ENCODE peak calls at places on chromosomes 2 and 18, in seven cellular contexts. One of them, this sample, is unnamed.

GRCh38 chr2:173978447-173978846 is 13.3 kb upstream of the SP3 start:
- DNase-seq in cardiac fibroblast: no peak
- DNase-seq in neural progenitor cell: no peak
- DNase-seq in stimulated activated CD8-positive, alpha-beta memory T cell treated with anti-CD3 and anti-CD28 coated beads, Interleukin-12 subunit alpha, Interleukin-12 subunit beta, amount 100 ng/mL, for 4 hours: no peak
- DNase-seq in putamen: no peak
- DNase-seq in left lung: no peak
- DNase-seq in amygdala: no peak
- DNase-seq in this sample: no peak

GRCh38 chr18:25136416-25137132 is 215.4 kb downstream of the ZNF521 start:
- DNase-seq in cardiac fibroblast: no peak
- DNase-seq in neural progenitor cell: no peak
- DNase-seq in stimulated activated CD8-positive, alpha-beta memory T cell treated with anti-CD3 and anti-CD28 coated beads, Interleukin-12 subunit alpha, Interleukin-12 subunit beta, amount 100 ng/mL, for 4 hours: no peak
- DNase-seq in putamen: no peak
- DNase-seq in left lung: no peak
- DNase-seq in amygdala: no peak
- DNase-seq in this sample: no peak

GRCh38 chr2:169507698-169508097 is 1.8 kb upstream of the KLHL41 start:
- DNase-seq in cardiac fibroblast: peak; percentile 64
- DNase-seq in neural progenitor cell: no peak
- DNase-seq in stimulated activated CD8-positive, alpha-beta memory T cell treated with anti-CD3 and anti-CD28 coated beads, Interleukin-12 subunit alpha, Interleukin-12 subunit beta, amount 100 ng/mL, for 4 hours: no peak
- DNase-seq in putamen: no peak
- DNase-seq in left lung: no peak
- DNase-seq in amygdala: no peak
- DNase-seq in this sample: no peak

GRCh38 chr2:38159621-38160020 is 83.7 kb upstream of the CYP1B1 start:
- DNase-seq in cardiac fibroblast: peak; percentile 54
- DNase-seq in neural progenitor cell: no peak
- DNase-seq in stimulated activated CD8-positive, alpha-beta memory T cell treated with anti-CD3 and anti-CD28 coated beads, Interleukin-12 subunit alpha, Interleukin-12 subunit beta, amount 100 ng/mL, for 4 hours: no peak
- DNase-seq in putamen: no peak
- DNase-seq in left lung: no peak
- DNase-seq in amygdala: no peak
- DNase-seq in this sample: peak; percentile 55

GRCh38 chr2:133579295-133579694 is 11.0 kb upstream of the NCKAP5 start:
- DNase-seq in cardiac fibroblast: peak; percentile 48
- DNase-seq in neural progenitor cell: no peak
- DNase-seq in stimulated activated CD8-positive, alpha-beta memory T cell treated with anti-CD3 and anti-CD28 coated beads, Interleukin-12 subunit alpha, Interleukin-12 subunit beta, amount 100 ng/mL, for 4 hours: no peak
- DNase-seq in putamen: no peak
- DNase-seq in left lung: no peak
- DNase-seq in amygdala: no peak
- DNase-seq in this sample: no peak

GRCh38 chr2:457287-457686 is 169.4 kb upstream of the ALKAL2 start:
- DNase-seq in cardiac fibroblast: no peak
- DNase-seq in neural progenitor cell: no peak
- DNase-seq in stimulated activated CD8-positive, alpha-beta memory T cell treated with anti-CD3 and anti-CD28 coated beads, Interleukin-12 subunit alpha, Interleukin-12 subunit beta, amount 100 ng/mL, for 4 hours: no peak
- DNase-seq in putamen: no peak
- DNase-seq in left lung: no peak
- DNase-seq in amygdala: no peak
- DNase-seq in this sample: no peak

GRCh38 chr2:189441709-189442074 is 418 bp downstream of the WDR75 start:
- DNase-seq in cardiac fibroblast: no peak
- DNase-seq in neural progenitor cell: no peak
- DNase-seq in stimulated activated CD8-positive, alpha-beta memory T cell treated with anti-CD3 and anti-CD28 coated beads, Interleukin-12 subunit alpha, Interleukin-12 subunit beta, amount 100 ng/mL, for 4 hours: no peak
- DNase-seq in putamen: no peak
- DNase-seq in left lung: no peak
- DNase-seq in amygdala: no peak
- DNase-seq in this sample: no peak

GRCh38 chr2:17166506-17166905 is 351.7 kb downstream of the RAD51AP2 start:
- DNase-seq in cardiac fibroblast: no peak
- DNase-seq in neural progenitor cell: no peak
- DNase-seq in stimulated activated CD8-positive, alpha-beta memory T cell treated with anti-CD3 and anti-CD28 coated beads, Interleukin-12 subunit alpha, Interleukin-12 subunit beta, amount 100 ng/mL, for 4 hours: no peak
- DNase-seq in putamen: no peak
- DNase-seq in left lung: no peak
- DNase-seq in amygdala: no peak
- DNase-seq in this sample: no peak

GRCh38 chr2:171837736-171838135 is 56.3 kb downstream of the SLC25A12 start:
- DNase-seq in cardiac fibroblast: peak; percentile 72
- DNase-seq in neural progenitor cell: no peak
- DNase-seq in stimulated activated CD8-positive, alpha-beta memory T cell treated with anti-CD3 and anti-CD28 coated beads, Interleukin-12 subunit alpha, Interleukin-12 subunit beta, amount 100 ng/mL, for 4 hours: no peak
- DNase-seq in putamen: no peak
- DNase-seq in left lung: no peak
- DNase-seq in amygdala: no peak
- DNase-seq in this sample: no peak

GRCh38 chr2:72965016-72965415 is 47.7 kb downstream of the EMX1 start:
- DNase-seq in cardiac fibroblast: no peak
- DNase-seq in neural progenitor cell: no peak
- DNase-seq in stimulated activated CD8-positive, alpha-beta memory T cell treated with anti-CD3 and anti-CD28 coated beads, Interleukin-12 subunit alpha, Interleukin-12 subunit beta, amount 100 ng/mL, for 4 hours: no peak
- DNase-seq in putamen: no peak
- DNase-seq in left lung: peak; percentile 35
- DNase-seq in amygdala: no peak
- DNase-seq in this sample: no peak

GRCh38 chr18:23719634-23720201 is 30.5 kb downstream of the LAMA3 start:
- DNase-seq in cardiac fibroblast: peak; percentile 96
- DNase-seq in neural progenitor cell: no peak
- DNase-seq in stimulated activated CD8-positive, alpha-beta memory T cell treated with anti-CD3 and anti-CD28 coated beads, Interleukin-12 subunit alpha, Interleukin-12 subunit beta, amount 100 ng/mL, for 4 hours: no peak
- DNase-seq in putamen: no peak
- DNase-seq in left lung: no peak
- DNase-seq in amygdala: no peak
- DNase-seq in this sample: no peak

GRCh38 chr2:234592541-234592940 is 95.7 kb upstream of the ARL4C start:
- DNase-seq in cardiac fibroblast: no peak
- DNase-seq in neural progenitor cell: no peak
- DNase-seq in stimulated activated CD8-positive, alpha-beta memory T cell treated with anti-CD3 and anti-CD28 coated beads, Interleukin-12 subunit alpha, Interleukin-12 subunit beta, amount 100 ng/mL, for 4 hours: no peak
- DNase-seq in putamen: no peak
- DNase-seq in left lung: no peak
- DNase-seq in amygdala: no peak
- DNase-seq in this sample: no peak

GRCh38 chr2:181371782-181372292 is 85.3 kb upstream of the ITGA4 start:
- DNase-seq in cardiac fibroblast: peak; percentile 65
- DNase-seq in neural progenitor cell: no peak
- DNase-seq in stimulated activated CD8-positive, alpha-beta memory T cell treated with anti-CD3 and anti-CD28 coated beads, Interleukin-12 subunit alpha, Interleukin-12 subunit beta, amount 100 ng/mL, for 4 hours: no peak
- DNase-seq in putamen: no peak
- DNase-seq in left lung: no peak
- DNase-seq in amygdala: no peak
- DNase-seq in this sample: no peak

GRCh38 chr2:128413014-128413717 is 94.5 kb upstream of the HS6ST1 start:
- DNase-seq in cardiac fibroblast: no peak
- DNase-seq in neural progenitor cell: no peak
- DNase-seq in stimulated activated CD8-positive, alpha-beta memory T cell treated with anti-CD3 and anti-CD28 coated beads, Interleukin-12 subunit alpha, Interleukin-12 subunit beta, amount 100 ng/mL, for 4 hours: no peak
- DNase-seq in putamen: no peak
- DNase-seq in left lung: no peak
- DNase-seq in amygdala: no peak
- DNase-seq in this sample: no peak

GRCh38 chr2:130389783-130390182 is 33.9 kb downstream of the PTPN18 start:
- DNase-seq in cardiac fibroblast: no peak
- DNase-seq in neural progenitor cell: no peak
- DNase-seq in stimulated activated CD8-positive, alpha-beta memory T cell treated with anti-CD3 and anti-CD28 coated beads, Interleukin-12 subunit alpha, Interleukin-12 subunit beta, amount 100 ng/mL, for 4 hours: no peak
- DNase-seq in putamen: no peak
- DNase-seq in left lung: no peak
- DNase-seq in amygdala: no peak
- DNase-seq in this sample: no peak

GRCh38 chr18:55650363-55650870 is 62.4 kb upstream of the TCF4 start:
- DNase-seq in cardiac fibroblast: no peak
- DNase-seq in neural progenitor cell: no peak
- DNase-seq in stimulated activated CD8-positive, alpha-beta memory T cell treated with anti-CD3 and anti-CD28 coated beads, Interleukin-12 subunit alpha, Interleukin-12 subunit beta, amount 100 ng/mL, for 4 hours: no peak
- DNase-seq in putamen: no peak
- DNase-seq in left lung: no peak
- DNase-seq in amygdala: no peak
- DNase-seq in this sample: no peak

GRCh38 chr2:46036929-46037328 is 260.3 kb upstream of the EPAS1 start:
- DNase-seq in cardiac fibroblast: peak; percentile 66
- DNase-seq in neural progenitor cell: no peak
- DNase-seq in stimulated activated CD8-positive, alpha-beta memory T cell treated with anti-CD3 and anti-CD28 coated beads, Interleukin-12 subunit alpha, Interleukin-12 subunit beta, amount 100 ng/mL, for 4 hours: no peak
- DNase-seq in putamen: no peak
- DNase-seq in left lung: no peak
- DNase-seq in amygdala: no peak
- DNase-seq in this sample: no peak

GRCh38 chr2:233165895-233166661 is 85.4 kb upstream of the ATG16L1 start:
- DNase-seq in cardiac fibroblast: peak; percentile 20
- DNase-seq in neural progenitor cell: no peak
- DNase-seq in stimulated activated CD8-positive, alpha-beta memory T cell treated with anti-CD3 and anti-CD28 coated beads, Interleukin-12 subunit alpha, Interleukin-12 subunit beta, amount 100 ng/mL, for 4 hours: peak; percentile 13
- DNase-seq in putamen: no peak
- DNase-seq in left lung: peak; percentile 94
- DNase-seq in amygdala: no peak
- DNase-seq in this sample: no peak

GRCh38 chr2:50922506-50922905 is 109.4 kb downstream of the NRXN1 start:
- DNase-seq in cardiac fibroblast: no peak
- DNase-seq in neural progenitor cell: no peak
- DNase-seq in stimulated activated CD8-positive, alpha-beta memory T cell treated with anti-CD3 and anti-CD28 coated beads, Interleukin-12 subunit alpha, Interleukin-12 subunit beta, amount 100 ng/mL, for 4 hours: no peak
- DNase-seq in putamen: no peak
- DNase-seq in left lung: no peak
- DNase-seq in amygdala: no peak
- DNase-seq in this sample: no peak

GRCh38 chr2:43424262-43425207 is 171.3 kb downstream of the THADA start:
- DNase-seq in cardiac fibroblast: peak; percentile 76
- DNase-seq in neural progenitor cell: no peak
- DNase-seq in stimulated activated CD8-positive, alpha-beta memory T cell treated with anti-CD3 and anti-CD28 coated beads, Interleukin-12 subunit alpha, Interleukin-12 subunit beta, amount 100 ng/mL, for 4 hours: no peak
- DNase-seq in putamen: no peak
- DNase-seq in left lung: no peak
- DNase-seq in amygdala: no peak
- DNase-seq in this sample: no peak

GRCh38 chr2:177633910-177634294 is 241.3 kb downstream of the AGPS start:
- DNase-seq in cardiac fibroblast: no peak
- DNase-seq in neural progenitor cell: no peak
- DNase-seq in stimulated activated CD8-positive, alpha-beta memory T cell treated with anti-CD3 and anti-CD28 coated beads, Interleukin-12 subunit alpha, Interleukin-12 subunit beta, amount 100 ng/mL, for 4 hours: no peak
- DNase-seq in putamen: no peak
- DNase-seq in left lung: no peak
- DNase-seq in amygdala: no peak
- DNase-seq in this sample: no peak

GRCh38 chr2:102119255-102119654 is 23.3 kb upstream of the IL1R1 start:
- DNase-seq in cardiac fibroblast: peak; percentile 62
- DNase-seq in neural progenitor cell: no peak
- DNase-seq in stimulated activated CD8-positive, alpha-beta memory T cell treated with anti-CD3 and anti-CD28 coated beads, Interleukin-12 subunit alpha, Interleukin-12 subunit beta, amount 100 ng/mL, for 4 hours: no peak
- DNase-seq in putamen: no peak
- DNase-seq in left lung: no peak
- DNase-seq in amygdala: no peak
- DNase-seq in this sample: no peak

GRCh38 chr2:134861173-134861572 is 22.8 kb downstream of the ACMSD start:
- DNase-seq in cardiac fibroblast: no peak
- DNase-seq in neural progenitor cell: no peak
- DNase-seq in stimulated activated CD8-positive, alpha-beta memory T cell treated with anti-CD3 and anti-CD28 coated beads, Interleukin-12 subunit alpha, Interleukin-12 subunit beta, amount 100 ng/mL, for 4 hours: no peak
- DNase-seq in putamen: no peak
- DNase-seq in left lung: no peak
- DNase-seq in amygdala: no peak
- DNase-seq in this sample: no peak

GRCh38 chr18:45688834-45689233 is 35.1 kb upstream of the SLC14A1 start:
- DNase-seq in cardiac fibroblast: no peak
- DNase-seq in neural progenitor cell: no peak
- DNase-seq in stimulated activated CD8-positive, alpha-beta memory T cell treated with anti-CD3 and anti-CD28 coated beads, Interleukin-12 subunit alpha, Interleukin-12 subunit beta, amount 100 ng/mL, for 4 hours: peak; percentile 52
- DNase-seq in putamen: no peak
- DNase-seq in left lung: no peak
- DNase-seq in amygdala: no peak
- DNase-seq in this sample: no peak

GRCh38 chr2:190693533-190694226 is 44.8 kb downstream of the NAB1 start:
- DNase-seq in cardiac fibroblast: no peak
- DNase-seq in neural progenitor cell: no peak
- DNase-seq in stimulated activated CD8-positive, alpha-beta memory T cell treated with anti-CD3 and anti-CD28 coated beads, Interleukin-12 subunit alpha, Interleukin-12 subunit beta, amount 100 ng/mL, for 4 hours: no peak
- DNase-seq in putamen: no peak
- DNase-seq in left lung: no peak
- DNase-seq in amygdala: no peak
- DNase-seq in this sample: no peak

GRCh38 chr2:37156857-37157714 is at the start of gene EIF2AK2:
- DNase-seq in cardiac fibroblast: peak; percentile 90
- DNase-seq in neural progenitor cell: peak; percentile 89
- DNase-seq in stimulated activated CD8-positive, alpha-beta memory T cell treated with anti-CD3 and anti-CD28 coated beads, Interleukin-12 subunit alpha, Interleukin-12 subunit beta, amount 100 ng/mL, for 4 hours: peak; percentile 63
- DNase-seq in putamen: peak; percentile 70
- DNase-seq in left lung: peak; percentile 95
- DNase-seq in amygdala: peak; percentile 71
- DNase-seq in this sample: peak; percentile 47

GRCh38 chr18:36095936-36096519 is 28.7 kb upstream of the RPRD1A start:
- DNase-seq in cardiac fibroblast: peak; percentile 84
- DNase-seq in neural progenitor cell: peak; percentile 67
- DNase-seq in stimulated activated CD8-positive, alpha-beta memory T cell treated with anti-CD3 and anti-CD28 coated beads, Interleukin-12 subunit alpha, Interleukin-12 subunit beta, amount 100 ng/mL, for 4 hours: no peak
- DNase-seq in putamen: peak; percentile 16
- DNase-seq in left lung: no peak
- DNase-seq in amygdala: no peak
- DNase-seq in this sample: peak; percentile 64

GRCh38 chr2:47569658-47570398 is 166.9 kb downstream of the MSH2 start:
- DNase-seq in cardiac fibroblast: peak; percentile 9
- DNase-seq in neural progenitor cell: peak; percentile 75
- DNase-seq in stimulated activated CD8-positive, alpha-beta memory T cell treated with anti-CD3 and anti-CD28 coated beads, Interleukin-12 subunit alpha, Interleukin-12 subunit beta, amount 100 ng/mL, for 4 hours: no peak
- DNase-seq in putamen: no peak
- DNase-seq in left lung: peak; percentile 75
- DNase-seq in amygdala: no peak
- DNase-seq in this sample: no peak

This sample was measured in pons.